ENCODE peak calls at places on chromosomes 7 and 10, in nine cellular contexts. K, A, Q, O, Z, Y, R, T and P are unnamed samples.

GRCh38 chr10:48582970-48583369 is 21.9 kb downstream of the ARHGAP22 start:
- DNase-seq in Z (no peak), Q (no peak), T (no peak), R (no peak), A (peak), Y (no peak), O (no peak), K (no peak), P (no peak)

GRCh38 chr10:98223874-98224273 is 44.1 kb downstream of the LOXL4 start:
- DNase-seq in R (no peak), A (no peak), Z (no peak), Y (no peak), K (no peak), O (no peak), T (no peak), Q (no peak), P (no peak)

GRCh38 chr10:35924726-35925125 is 282.6 kb upstream of the FZD8 start:
- DNase-seq in R (no peak), K (no peak), O (no peak), Y (no peak), T (no peak), Z (no peak), A (no peak), Q (no peak), P (no peak)

GRCh38 chr7:50466815-50467569 is 16.8 kb upstream of the FIGNL1 start:
- DNase-seq in A (no peak), Z (no peak), Q (no peak), O (no peak), T (no peak), K (no peak), R (no peak), Y (no peak), P (no peak)

GRCh38 chr10:96138102-96138501 is 8.0 kb downstream of the ZNF518A start:
- DNase-seq in O (peak), A (no peak), Q (peak), K (no peak), T (no peak), R (no peak), Y (no peak), Z (no peak), P (no peak)

GRCh38 chr10:92284112-92284704 is 6.7 kb downstream of the CPEB3 start:
- DNase-seq in A (no peak), R (no peak), Z (peak), O (no peak), Y (no peak), K (no peak), T (no peak), Q (peak), P (no peak)

GRCh38 chr7:47411281-47411869 is 170.5 kb downstream of the TNS3 start:
- DNase-seq in O (no peak), R (no peak), A (no peak), Y (no peak), Z (no peak), K (no peak), Q (no peak), T (no peak), P (no peak)

GRCh38 chr7:27248911-27249723 is 6.5 kb downstream of the EVX1 start:
- DNase-seq in K (no peak), T (no peak), Y (no peak), Z (no peak), A (no peak), Q (no peak), R (peak), O (no peak), P (no peak)

GRCh38 chr7:43650457-43651052 is 67.6 kb downstream of the STK17A start:
- DNase-seq in Q (no peak), R (peak), Z (peak), K (no peak), A (no peak), O (no peak), Y (no peak), T (no peak), P (no peak)

GRCh38 chr10:35925511-35925910 is 283.4 kb upstream of the FZD8 start:
- DNase-seq in T (no peak), K (no peak), O (no peak), R (peak), Q (no peak), A (no peak), Z (peak), Y (no peak), P (no peak)

GRCh38 chr10:124592101-124592500 is 130.5 kb downstream of the LHPP start:
- DNase-seq in Q (no peak), R (no peak), A (peak), Z (no peak), T (peak), K (no peak), Y (no peak), O (no peak), P (no peak)

GRCh38 chr7:100091411-100092181 is 2.8 kb downstream of the COPS6 start:
- DNase-seq in T (no peak), Q (no peak), Z (no peak), Y (no peak), R (no peak), K (no peak), O (no peak), A (no peak), P (no peak)
- TF ChIP-seq CTCF in T (no peak), Q (no peak), Z (peak), Y (no peak), R (no peak), K (no peak), O (no peak), A (no peak), P (no peak)

DNA sequence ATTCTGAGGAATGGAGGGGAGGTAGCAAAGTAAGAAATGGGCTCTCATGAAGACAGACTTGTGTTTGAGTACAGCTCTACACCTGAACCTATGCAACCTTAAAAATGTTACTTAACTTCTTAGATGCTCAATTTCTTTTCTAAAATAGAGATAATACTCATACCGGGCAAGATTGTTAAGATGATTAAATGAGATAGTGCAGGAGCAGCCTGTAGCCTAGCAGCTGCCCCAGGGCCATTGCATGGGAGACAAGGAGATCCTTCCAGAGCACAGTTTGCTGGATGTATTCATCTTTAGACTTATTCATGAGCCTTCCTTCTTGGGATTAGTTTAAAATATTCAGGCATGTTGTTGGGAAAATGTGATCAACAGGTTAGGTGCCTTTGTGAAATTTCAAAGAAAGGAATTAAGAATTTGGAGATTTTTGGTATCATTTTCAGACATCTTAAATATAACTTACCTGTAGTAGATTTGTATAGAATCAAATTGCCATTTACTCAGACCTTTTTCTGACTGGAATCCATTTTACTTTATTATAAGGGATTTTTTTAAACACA is 130.2 kb downstream of the KAT6B start:
- DNase-seq in R (no peak), Q (no peak), Y (no peak), A (no peak), O (no peak), Z (no peak), T (no peak), K (no peak), P (no peak)
- TF ChIP-seq CTCF in R (no peak), Q (no peak), Y (no peak), A (no peak), O (no peak), Z (no peak), T (no peak), K (no peak), P (no peak)

DNA sequence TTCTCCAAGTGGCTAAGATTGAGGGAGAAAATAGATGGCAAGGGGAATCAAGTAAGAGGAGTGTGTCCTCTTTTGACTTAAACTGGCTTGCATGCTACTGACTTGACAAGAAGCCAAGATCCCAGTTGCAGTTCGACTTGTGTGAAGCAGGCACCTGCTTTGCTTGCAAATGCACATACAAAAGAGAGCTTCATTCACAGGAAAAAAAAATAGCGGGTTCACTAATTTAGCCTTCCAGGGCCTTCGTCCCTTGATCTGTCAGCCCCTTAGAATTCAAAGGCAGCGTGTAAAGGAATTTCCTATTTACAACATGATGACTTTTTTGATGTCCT is 192.1 kb downstream of the CELF2 start:
- DNase-seq in R (no peak), K (no peak), A (no peak), Z (no peak), Q (no peak), O (no peak), T (no peak), Y (no peak), P (no peak)
- TF ChIP-seq CTCF in R (no peak), K (no peak), A (no peak), Z (no peak), Q (no peak), O (no peak), T (no peak), Y (no peak), P (no peak)

GRCh38 chr7:94396606-94397005 is 1.9 kb downstream of the COL1A2 start:
- DNase-seq in Q (no peak), Y (no peak), O (no peak), K (no peak), R (no peak), A (no peak), T (no peak), Z (peak), P (no peak)

GRCh38 chr7:94394399-94395140 is at the start of gene COL1A2:
- DNase-seq in O (no peak), Q (peak), Z (peak), T (peak), R (peak), Y (no peak), K (peak), A (peak), P (no peak)

GRCh38 chr7:94394058-94394398 is 667 bp upstream of the COL1A2 start:
- DNase-seq in Q (peak), O (no peak), R (peak), K (no peak), Z (peak), T (peak), Y (no peak), A (no peak), P (no peak)

GRCh38 chr7:94396044-94396443 is 1.3 kb downstream of the COL1A2 start:
- DNase-seq in Z (peak), T (no peak), R (peak), K (no peak), O (no peak), A (no peak), Y (no peak), Q (no peak), P (no peak)

GRCh38 chr7:94395141-94396041 is 696 bp downstream of the COL1A2 start:
- DNase-seq in Z (peak), Y (peak), A (no peak), Q (peak), R (peak), O (peak), T (no peak), K (no peak), P (peak)
- TF ChIP-seq CTCF in Z (peak), Y (peak), A (peak), Q (peak), R (peak), O (peak), T (peak), K (peak), P (no peak)

GRCh38 chr10:70111496-70111895 is 21.1 kb downstream of the AIFM2 start:
- DNase-seq in A (no peak), R (no peak), Q (no peak), O (no peak), Y (no peak), Z (no peak), K (no peak), T (no peak), P (no peak)

GRCh38 chr10:70117646-70118045 is 15.0 kb downstream of the AIFM2 start:
- DNase-seq in Z (no peak), R (no peak), Y (no peak), Q (no peak), O (no peak), A (no peak), K (no peak), T (no peak), P (no peak)

GRCh38 chr10:70115948-70116682 is 16.5 kb downstream of the AIFM2 start:
- DNase-seq in Z (peak), A (peak), O (no peak), Q (peak), R (no peak), K (no peak), Y (peak), T (peak), P (peak)

GRCh38 chr10:70118196-70118595 is 14.4 kb downstream of the AIFM2 start:
- DNase-seq in Y (no peak), Q (no peak), K (no peak), T (no peak), R (no peak), A (no peak), Z (no peak), O (no peak), P (no peak)

GRCh38 chr10:70114902-70115301 is 17.7 kb downstream of the AIFM2 start:
- DNase-seq in Y (no peak), O (no peak), T (no peak), A (no peak), Q (no peak), K (no peak), Z (no peak), R (no peak), P (no peak)
- TF ChIP-seq CTCF in Y (no peak), O (no peak), T (no peak), A (no peak), Q (no peak), K (no peak), Z (peak), R (no peak), P (no peak)

DNA sequence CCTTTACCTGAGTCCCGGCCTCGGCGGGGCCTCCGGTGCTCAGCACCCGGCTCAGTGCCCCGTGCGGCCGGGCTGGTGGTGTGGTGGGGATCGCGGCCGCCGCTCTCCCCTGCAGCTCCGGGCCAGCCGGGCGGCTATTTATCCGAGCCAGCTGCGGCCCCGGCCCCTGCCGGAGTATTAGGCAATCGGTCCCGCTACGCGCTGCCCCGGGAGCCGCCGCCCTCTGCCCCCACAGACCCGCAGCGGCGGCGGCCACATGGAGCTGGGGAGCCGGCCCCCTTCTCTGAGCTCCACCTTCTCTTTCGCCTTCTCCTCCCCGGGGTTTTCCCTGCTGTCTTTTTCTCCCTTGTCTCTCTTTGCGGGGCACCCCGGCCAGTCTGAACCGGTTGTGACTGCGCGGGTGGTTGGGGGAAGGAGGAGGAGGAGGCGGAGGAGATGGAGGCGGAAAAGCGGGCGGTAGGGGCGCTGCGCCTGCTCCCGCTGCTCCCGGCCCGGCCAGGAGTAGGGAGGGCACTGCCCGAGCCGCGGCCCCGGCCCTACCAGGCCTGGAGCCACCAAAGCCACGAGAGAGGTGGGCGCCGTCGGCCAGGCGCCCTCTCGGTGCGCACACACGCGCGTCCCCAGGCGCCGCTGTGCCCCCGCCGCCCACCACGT is at the start of gene SLC16A9:
- DNase-seq in A (peak), R (peak), Z (peak), T (peak), Q (peak), O (peak), K (no peak), Y (peak), P (peak)
- TF ChIP-seq CTCF in A (peak), R (peak), Z (peak), T (peak), Q (no peak), O (peak), K (no peak), Y (peak), P (peak)

DNA sequence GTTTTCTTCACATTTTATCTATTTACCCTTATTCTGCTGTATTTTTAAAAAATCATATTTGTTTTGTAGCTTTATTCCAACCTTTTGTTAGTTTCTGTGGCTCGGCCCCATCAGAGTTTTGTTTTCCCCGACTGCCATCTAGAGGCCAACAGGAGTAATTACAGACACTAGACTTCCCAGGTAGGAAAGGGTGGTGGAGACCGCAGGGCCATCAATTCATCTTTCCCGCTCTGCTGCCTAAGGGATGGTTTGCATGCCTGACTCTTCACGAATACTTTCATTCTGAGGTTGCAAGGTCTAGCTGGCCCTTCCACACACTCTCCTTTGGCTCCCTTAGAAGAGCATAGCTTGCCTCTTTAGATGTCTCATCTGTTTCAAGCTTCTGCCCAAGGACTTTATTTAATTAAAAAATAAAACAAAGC is 38.3 kb downstream of the LYZL2 start:
- DNase-seq in Y (peak), K (no peak), Z (peak), R (peak), A (no peak), O (no peak), Q (peak), T (no peak), P (peak)
- TF ChIP-seq CTCF in Y (peak), K (peak), Z (peak), R (peak), A (peak), O (peak), Q (peak), T (peak), P (peak)

DNA sequence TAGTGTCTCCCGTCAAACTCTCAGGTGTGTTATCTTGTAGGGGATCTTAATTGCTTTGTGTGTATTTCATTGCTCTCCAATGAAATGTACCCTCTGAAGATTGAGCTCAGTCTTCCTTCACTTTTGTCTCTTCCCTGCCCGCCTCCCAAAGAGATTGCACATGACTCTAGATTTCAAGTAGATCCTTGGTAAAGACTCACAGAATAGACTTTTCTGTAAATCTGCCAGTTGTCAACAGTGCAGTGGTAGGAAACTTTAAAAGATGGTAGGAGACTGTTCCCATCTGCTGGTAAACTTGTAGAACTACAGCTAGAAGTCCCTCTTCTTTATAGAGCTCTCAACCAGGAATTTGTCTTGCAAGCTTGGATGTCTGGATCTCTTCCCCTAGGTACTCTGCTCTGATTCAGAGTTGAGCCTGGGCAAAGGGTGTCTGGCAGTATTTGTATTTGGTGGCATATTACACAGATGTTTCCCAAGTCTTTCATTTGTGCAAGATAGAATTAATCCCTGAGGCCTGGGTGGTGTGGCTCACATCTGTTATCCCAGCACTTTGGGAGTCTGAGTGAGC is 9.6 kb downstream of the CCL26 start:
- DNase-seq in A (no peak), Y (peak), Z (peak), O (peak), Q (peak), R (peak), K (no peak), T (no peak), P (peak)
- TF ChIP-seq CTCF in A (peak), Y (peak), Z (peak), O (peak), Q (peak), R (peak), K (peak), T (peak), P (peak)

DNA sequence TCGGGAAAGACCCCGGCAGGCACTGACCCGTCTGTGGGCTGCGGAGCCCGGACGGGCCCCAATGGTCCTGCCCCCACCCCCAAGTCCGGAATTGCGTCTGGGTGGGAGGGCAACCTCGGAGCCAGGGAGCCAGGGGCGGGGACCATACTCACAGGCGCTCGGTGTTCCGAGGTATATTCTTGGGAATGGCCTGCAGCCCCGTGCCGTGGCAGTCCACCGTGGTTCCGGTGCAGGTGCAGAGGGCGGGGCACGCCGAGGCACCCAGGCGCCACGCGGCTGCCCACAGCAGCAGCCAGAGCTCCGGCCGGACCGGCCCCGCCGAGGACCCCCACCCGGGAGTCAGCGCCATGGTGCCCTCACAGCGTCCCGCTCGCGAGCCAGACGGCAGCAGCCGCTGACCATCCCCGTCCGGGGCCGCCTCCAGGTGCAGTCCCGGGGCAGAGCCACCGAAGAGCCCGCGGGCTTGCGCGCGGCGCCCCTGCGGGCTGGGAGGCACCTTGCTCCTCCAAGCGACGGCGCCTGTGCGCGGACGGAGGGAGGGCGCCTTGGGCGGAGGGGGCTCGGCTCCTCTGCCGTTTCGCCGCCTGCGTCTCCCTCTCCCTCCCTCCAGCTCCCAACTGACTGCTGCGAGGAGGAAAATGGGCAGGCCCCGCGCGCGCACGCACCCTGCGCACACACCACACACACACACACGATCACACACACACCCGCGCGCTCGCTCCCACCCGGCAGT is at the start of gene SLIT1:
- DNase-seq in Z (no peak), K (no peak), O (no peak), Y (no peak), T (no peak), R (no peak), Q (no peak), A (no peak), P (peak)
- TF ChIP-seq CTCF in Z (no peak), K (no peak), O (no peak), Y (no peak), T (no peak), R (no peak), Q (no peak), A (no peak), P (no peak)